ENCODE peak calls at places on chromosomes 11 and 22, in four cellular contexts. One of them, this sample, is unnamed.

GRCh38 chr11:79369094-79369493 is 71.7 kb downstream of the TENM4 start:
- DNase-seq in Ammon's horn: no peak
- DNase-seq in left colon: no peak
- DNase-seq in GM06990: no peak
- DNase-seq in this sample: no peak

GRCh38 chr11:77547863-77548551 is 41.7 kb upstream of the AQP11 start:
- DNase-seq in Ammon's horn: peak
- DNase-seq in left colon: no peak
- DNase-seq in GM06990: no peak
- DNase-seq in this sample: peak

GRCh38 chr22:50121202-50121740 is 31.5 kb downstream of the MOV10L1 start:
- DNase-seq in Ammon's horn: no peak
- DNase-seq in left colon: no peak
- DNase-seq in GM06990: no peak
- DNase-seq in this sample: no peak

GRCh38 chr11:123062892-123063395 is 1.0 kb upstream of the HSPA8 start:
- DNase-seq in Ammon's horn: no peak
- DNase-seq in left colon: no peak
- DNase-seq in GM06990: no peak
- DNase-seq in this sample: no peak

GRCh38 chr11:69034123-69034522 is 14.6 kb upstream of the TPCN2 start:
- DNase-seq in Ammon's horn: no peak
- DNase-seq in left colon: no peak
- DNase-seq in GM06990: no peak
- DNase-seq in this sample: no peak

GRCh38 chr11:69293819-69294505 is at the start of gene MYEOV:
- DNase-seq in Ammon's horn: no peak
- DNase-seq in left colon: peak
- DNase-seq in GM06990: peak
- DNase-seq in this sample: no peak

GRCh38 chr11:117039897-117040296 is 58.3 kb downstream of the SIK3 start:
- DNase-seq in Ammon's horn: no peak
- DNase-seq in left colon: no peak
- DNase-seq in GM06990: no peak
- DNase-seq in this sample: no peak

GRCh38 chr11:66068154-66068821 is 1.8 kb upstream of the PACS1 start:
- DNase-seq in Ammon's horn: peak
- DNase-seq in left colon: peak
- DNase-seq in GM06990: peak
- DNase-seq in this sample: peak

GRCh38 chr11:18046116-18046777 is at the start of gene TPH1:
- DNase-seq in Ammon's horn: no peak
- DNase-seq in left colon: peak
- DNase-seq in GM06990: peak
- DNase-seq in this sample: peak

GRCh38 chr22:39174498-39175120 is 22.1 kb upstream of the CBX7 start:
- DNase-seq in Ammon's horn: peak
- DNase-seq in left colon: peak
- DNase-seq in GM06990: no peak
- DNase-seq in this sample: peak

GRCh38 chr22:38030311-38031133 is 26.7 kb upstream of the PICK1 start:
- DNase-seq in Ammon's horn: peak
- DNase-seq in left colon: peak
- DNase-seq in GM06990: no peak
- DNase-seq in this sample: no peak

GRCh38 chr11:833114-833791 is 501 bp downstream of the CD151 start:
- DNase-seq in Ammon's horn: no peak
- DNase-seq in left colon: peak
- DNase-seq in GM06990: peak
- DNase-seq in this sample: peak

GRCh38 chr22:29342177-29342576 is 26.7 kb upstream of the RASL10A start:
- DNase-seq in Ammon's horn: no peak
- DNase-seq in left colon: no peak
- DNase-seq in GM06990: no peak
- DNase-seq in this sample: peak

GRCh38 chr22:39917091-39917703 is 16.3 kb downstream of the GRAP2 start:
- DNase-seq in Ammon's horn: no peak
- DNase-seq in left colon: no peak
- DNase-seq in GM06990: no peak
- DNase-seq in this sample: no peak

GRCh38 chr11:48104562-48104924 is 112.1 kb upstream of the OR4B1 start:
- DNase-seq in Ammon's horn: no peak
- DNase-seq in left colon: no peak
- DNase-seq in GM06990: no peak
- DNase-seq in this sample: no peak

GRCh38 chr11:69267395-69267805 is 26.6 kb upstream of the MYEOV start:
- DNase-seq in Ammon's horn: no peak
- DNase-seq in left colon: no peak
- DNase-seq in GM06990: no peak
- DNase-seq in this sample: no peak

GRCh38 chr11:132122701-132123100 is 752.3 kb downstream of the NTM start:
- DNase-seq in Ammon's horn: no peak
- DNase-seq in left colon: no peak
- DNase-seq in GM06990: no peak
- DNase-seq in this sample: no peak